ENCODE peak calls at places on chromosomes 11 and 22, in nine cellular contexts. S, Z, M, C, J, H, Q, X and P are unnamed samples.

GRCh38 chr22:30890689-30891442 is 77.7 kb downstream of the MORC2 start:
- DNase-seq in S (no peak), Z (no peak), M (peak; percentile 40), C (peak; percentile 23), J (no peak), H (peak; percentile 82), Q (peak; percentile 40), X (peak; percentile 41), P (no peak)

GRCh38 chr22:28907311-28908008 is 24.1 kb downstream of the ZNRF3 start:
- DNase-seq in S (no peak), Z (no peak), M (peak; percentile 59), C (no peak), J (no peak), H (peak; percentile 16), Q (no peak), X (no peak), P (no peak)

GRCh38 chr22:39291501-39291900 is 27.9 kb downstream of the RPL3 start:
- DNase-seq in S (no peak), Z (no peak), M (no peak), C (no peak), J (no peak), H (no peak), Q (no peak), X (no peak), P (no peak)

GRCh38 chr11:31874631-31875191 is 63.6 kb upstream of the PAX6 start:
- DNase-seq in S (no peak), Z (no peak), M (no peak), C (no peak), J (no peak), H (no peak), Q (no peak), X (no peak), P (no peak)

GRCh38 chr22:50481045-50481439 is 301 bp upstream of the ADM2 start:
- DNase-seq in S (no peak), Z (no peak), M (no peak), C (no peak), J (no peak), H (no peak), Q (no peak), X (no peak), P (no peak)

GRCh38 chr22:38435010-38435409 is 20.0 kb downstream of the KCNJ4 start:
- DNase-seq in S (no peak), Z (no peak), M (no peak), C (no peak), J (no peak), H (no peak), Q (no peak), X (no peak), P (no peak)

GRCh38 chr11:9550209-9550628 is 23.3 kb upstream of the WEE1 start:
- DNase-seq in S (no peak), Z (no peak), M (no peak), C (no peak), J (no peak), H (no peak), Q (no peak), X (no peak), P (no peak)

GRCh38 chr22:41106122-41106968 is 14.0 kb downstream of the EP300 start:
- DNase-seq in S (no peak), Z (no peak), M (no peak), C (peak; percentile 13), J (no peak), H (no peak), Q (no peak), X (no peak), P (no peak)

GRCh38 chr22:43534916-43535315 is 123.1 kb downstream of the MPPED1 start:
- DNase-seq in S (no peak), Z (no peak), M (no peak), C (no peak), J (no peak), H (peak; percentile 73), Q (no peak), X (no peak), P (no peak)

GRCh38 chr11:69243496-69244200 is 50.3 kb upstream of the MYEOV start:
- DNase-seq in S (no peak), Z (no peak), M (no peak), C (no peak), J (no peak), H (peak; percentile 60), Q (no peak), X (no peak), P (no peak)

GRCh38 chr11:2298131-2298794 is 3.5 kb downstream of the C11orf21 start:
- DNase-seq in S (no peak), Z (no peak), M (no peak), C (no peak), J (no peak), H (peak; percentile 77), Q (no peak), X (no peak), P (no peak)

GRCh38 chr22:41862160-41862529 is 29.2 kb downstream of the SREBF2 start:
- DNase-seq in S (no peak), Z (no peak), M (peak; percentile 44), C (no peak), J (no peak), H (no peak), Q (peak; percentile 80), X (no peak), P (no peak)

GRCh38 chr11:9386901-9387300 is 2.4 kb downstream of the IPO7 start:
- DNase-seq in S (no peak), Z (no peak), M (no peak), C (no peak), J (no peak), H (no peak), Q (no peak), X (no peak), P (no peak)

GRCh38 chr11:12127206-12127898 is 17.0 kb downstream of the MICAL2 start:
- DNase-seq in S (no peak), Z (no peak), M (no peak), C (no peak), J (no peak), H (no peak), Q (no peak), X (no peak), P (no peak)

GRCh38 chr22:43883012-43883661 is 8.7 kb downstream of the PNPLA5 start:
- DNase-seq in S (no peak), Z (peak; percentile 68), M (peak; percentile 60), C (peak; percentile 71), J (no peak), H (no peak), Q (peak; percentile 63), X (peak; percentile 12), P (no peak)

GRCh38 chr11:75195164-75195962 is 44.5 kb downstream of the SLCO2B1 start:
- DNase-seq in S (peak; percentile 93), Z (no peak), M (no peak), C (no peak), J (no peak), H (no peak), Q (no peak), X (peak; percentile 81), P (peak; percentile 20)

GRCh38 chr11:876550-876949 is 33.9 kb downstream of the TSPAN4 start:
- DNase-seq in S (peak; percentile 82), Z (no peak), M (no peak), C (no peak), J (no peak), H (no peak), Q (no peak), X (no peak), P (peak; percentile 13)

GRCh38 chr22:29635734-29636357 is 32.4 kb downstream of the NF2 start:
- DNase-seq in S (no peak), Z (peak; percentile 46), M (no peak), C (no peak), J (no peak), H (no peak), Q (peak; percentile 60), X (no peak), P (no peak)

GRCh38 chr11:77322926-77323590 is 21.6 kb upstream of the GDPD4 start:
- DNase-seq in S (no peak), Z (no peak), M (no peak), C (no peak), J (no peak), H (no peak), Q (no peak), X (no peak), P (no peak)

GRCh38 chr22:33922268-33922667 is 2.0 kb upstream of the LARGE1 start:
- DNase-seq in S (peak; percentile 29), Z (no peak), M (peak; percentile 5), C (peak; percentile 21), J (no peak), H (no peak), Q (peak; percentile 22), X (peak; percentile 37), P (peak; percentile 46)

GRCh38 chr11:61332266-61332822 is 561 bp downstream of the DDB1 start:
- DNase-seq in S (no peak), Z (no peak), M (no peak), C (peak; percentile 15), J (peak; percentile 17), H (no peak), Q (peak; percentile 15), X (peak; percentile 19), P (no peak)

GRCh38 chr11:111604392-111605009 is 2.3 kb downstream of the SIK2 start:
- DNase-seq in S (no peak), Z (peak; percentile 47), M (no peak), C (peak; percentile 34), J (no peak), H (no peak), Q (peak; percentile 72), X (no peak), P (no peak)

GRCh38 chr11:61764606-61765260 is 12.3 kb downstream of the MYRF start:
- DNase-seq in S (no peak), Z (no peak), M (no peak), C (no peak), J (no peak), H (no peak), Q (no peak), X (no peak), P (no peak)

GRCh38 chr22:23213031-23213555 is 32.8 kb downstream of the BCR start:
- DNase-seq in S (no peak), Z (no peak), M (no peak), C (no peak), J (no peak), H (no peak), Q (no peak), X (no peak), P (no peak)

GRCh38 chr11:19419021-19419750 is 178.4 kb upstream of the E2F8 start:
- DNase-seq in S (no peak), Z (no peak), M (no peak), C (peak; percentile 14), J (no peak), H (no peak), Q (no peak), X (peak; percentile 32), P (no peak)

GRCh38 chr22:42844756-42845155 is 12.3 kb downstream of the ARFGAP3 start:
- DNase-seq in S (no peak), Z (no peak), M (no peak), C (no peak), J (no peak), H (no peak), Q (no peak), X (no peak), P (no peak)

GRCh38 chr11:73268671-73269271 is 3.4 kb upstream of the P2RY6 start:
- DNase-seq in S (no peak), Z (no peak), M (no peak), C (no peak), J (no peak), H (peak; percentile 65), Q (no peak), X (no peak), P (no peak)

GRCh38 chr22:36769541-36769940 is 6.4 kb downstream of the IFT27 start:
- DNase-seq in S (no peak), Z (no peak), M (no peak), C (no peak), J (no peak), H (no peak), Q (no peak), X (no peak), P (no peak)

GRCh38 chr22:50705851-50706351 is 32.1 kb upstream of the ACR start:
- DNase-seq in S (peak; percentile 18), Z (no peak), M (no peak), C (no peak), J (no peak), H (no peak), Q (no peak), X (peak; percentile 69), P (no peak)

GRCh38 chr11:104146421-104146820 is 17.5 kb downstream of the PDGFD start:
- DNase-seq in S (no peak), Z (peak; percentile 24), M (no peak), C (no peak), J (no peak), H (no peak), Q (no peak), X (no peak), P (no peak)

GRCh38 chr11:9575531-9576240 is 2.2 kb downstream of the WEE1 start:
- DNase-seq in S (no peak), Z (no peak), M (no peak), C (no peak), J (no peak), H (no peak), Q (no peak), X (no peak), P (no peak)